ENCODE peak calls at places on chromosomes 16 and 17, in six cellular contexts. B is neural progenitor cell; M is effector memory CD4-positive, alpha-beta T cell; F is ovary; I is NT2/D1; A is adrenal gland. O is an unnamed sample.
A peak's percentile ranks its signal among the peaks of the same experiment; 100 is the strongest.

GRCh38 chr17:7550359-7550758 is 1.5 kb downstream of the TNFSF12 start:
- DNase-seq in A (no peak), M (no peak), B (no peak), I (no peak), F (no peak), O (no peak)

GRCh38 chr16:1474471-1474795 is 395 bp downstream of the CLCN7 start:
- DNase-seq in B (peak; percentile 57), F (no peak), M (no peak), I (no peak), A (no peak), O (no peak)

GRCh38 chr17:58244958-58245357 is 6.6 kb downstream of the LPO start:
- DNase-seq in F (no peak), M (no peak), A (no peak), B (no peak), I (no peak), O (no peak)

GRCh38 chr17:48023408-48024148 is 14.0 kb downstream of the COPZ2 start:
- DNase-seq in B (peak; percentile 93), M (peak; percentile 16), F (peak; percentile 62), I (peak; percentile 69), A (peak; percentile 92), O (peak; percentile 84)

GRCh38 chr16:68062910-68063393 is 22.2 kb upstream of the NFATC3 start:
- DNase-seq in I (no peak), B (no peak), M (no peak), A (no peak), F (no peak), O (no peak)

GRCh38 chr16:22675745-22676540 is 138.0 kb upstream of the HS3ST2 start:
- DNase-seq in F (no peak), M (no peak), B (no peak), I (no peak), A (no peak), O (no peak)

GRCh38 chr16:21301895-21302291 is 23.8 kb upstream of the CRYM start:
- DNase-seq in A (no peak), I (no peak), B (no peak), F (no peak), M (no peak), O (no peak)

GRCh38 chr17:31907342-31907975 is 6.0 kb upstream of the UTP6 start:
- DNase-seq in B (no peak), I (no peak), F (peak; percentile 64), M (no peak), A (peak; percentile 80), O (no peak)

GRCh38 chr17:45052052-45052772 is 780 bp upstream of the DCAKD start:
- DNase-seq in I (no peak), F (peak; percentile 65), A (peak; percentile 53), M (peak; percentile 33), B (peak; percentile 79), O (peak; percentile 55)

GRCh38 chr16:48561960-48562393 is 48.0 kb downstream of the N4BP1 start:
- DNase-seq in M (no peak), A (peak; percentile 45), I (no peak), B (no peak), F (no peak), O (no peak)

GRCh38 chr16:56691885-56692284 is 9.6 kb downstream of the MT1X start:
- DNase-seq in M (no peak), I (no peak), A (peak; percentile 38), B (no peak), F (no peak), O (no peak)

GRCh38 chr16:11494433-11494832 is 92.3 kb downstream of the LITAF start:
- DNase-seq in M (no peak), A (no peak), F (no peak), I (no peak), B (no peak), O (no peak)

GRCh38 chr16:14325921-14326401 is 254.8 kb downstream of the MRTFB start:
- DNase-seq in B (peak; percentile 45), F (peak; percentile 47), A (peak; percentile 56), M (no peak), I (no peak), O (no peak)

GRCh38 chr16:67283039-67283825 is 3.9 kb downstream of the PLEKHG4 start:
- DNase-seq in F (no peak), A (no peak), B (no peak), M (no peak), I (no peak), O (no peak)

GRCh38 chr16:69513180-69513966 is 52.4 kb upstream of the NFAT5 start:
- DNase-seq in I (no peak), A (no peak), B (no peak), F (no peak), M (no peak), O (no peak)

GRCh38 chr16:81204794-81205680 is 33.5 kb upstream of the BCO1 start:
- DNase-seq in M (no peak), I (no peak), A (peak; percentile 34), F (peak; percentile 66), B (peak; percentile 59), O (peak; percentile 19)

GRCh38 chr17:79989106-79989835 is 46.4 kb downstream of the TBC1D16 start:
- DNase-seq in M (no peak), A (peak; percentile 33), B (no peak), F (no peak), I (no peak), O (no peak)

GRCh38 chr16:3637371-3637923 is 17.0 kb upstream of the DNASE1 start:
- DNase-seq in M (no peak), I (no peak), F (no peak), B (no peak), A (no peak), O (no peak)

GRCh38 chr16:87240211-87241134 is 76.7 kb downstream of the C16orf95 start:
- DNase-seq in B (no peak), M (no peak), I (no peak), A (no peak), F (no peak), O (no peak)

GRCh38 chr17:74373838-74374606 is 6.7 kb downstream of the GPR142 start:
- DNase-seq in I (no peak), M (no peak), B (no peak), F (no peak), A (no peak), O (no peak)

GRCh38 chr17:61275395-61275794 is 124.2 kb upstream of the TBX2 start:
- DNase-seq in A (no peak), F (no peak), B (no peak), I (no peak), M (no peak), O (no peak)

GRCh38 chr17:63439682-63440081 is 6.4 kb downstream of the CYB561 start:
- DNase-seq in F (no peak), A (no peak), M (no peak), B (no peak), I (no peak), O (no peak)

GRCh38 chr17:20289984-20290383 is 177.4 kb downstream of the LGALS9B start:
- DNase-seq in B (no peak), F (no peak), I (no peak), A (no peak), M (no peak), O (no peak)

GRCh38 chr16:30144917-30145316 is 21.9 kb upstream of the MAPK3 start:
- DNase-seq in M (no peak), B (no peak), A (no peak), F (no peak), I (no peak), O (no peak)

GRCh38 chr16:81445926-81446317 is 1.3 kb downstream of the CMIP start:
- DNase-seq in I (no peak), A (no peak), M (no peak), B (peak; percentile 56), F (peak; percentile 44), O (no peak)

GRCh38 chr17:39658346-39658745 is 6.8 kb upstream of the TCAP start:
- DNase-seq in M (no peak), F (no peak), I (no peak), B (no peak), A (no peak), O (no peak)

GRCh38 chr17:39660397-39661043 is 4.6 kb upstream of the TCAP start:
- DNase-seq in A (no peak), B (no peak), F (no peak), M (no peak), I (no peak), O (no peak)

GRCh38 chr17:39658760-39659159 is 6.4 kb upstream of the TCAP start:
- DNase-seq in I (no peak), F (no peak), A (no peak), M (no peak), B (no peak), O (no peak)

GRCh38 chr17:39660011-39660360 is 5.2 kb upstream of the TCAP start:
- DNase-seq in A (no peak), B (no peak), M (no peak), F (no peak), I (no peak), O (no peak)

GRCh38 chr17:39659286-39660010 is 5.7 kb upstream of the TCAP start:
- DNase-seq in B (no peak), F (no peak), M (no peak), A (no peak), I (no peak), O (peak; percentile 54)
- H3K4me3 ChIP-seq in B (no peak overlapping the region), F (no peak overlapping the region), M (no peak overlapping the region), A (no peak overlapping the region), I (no peak overlapping the region), O (no peak overlapping the region)

GRCh38 chr17:81251091-81251942 is 12.2 kb downstream of the NDUFAF8 start:
- DNase-seq in B (no peak), M (no peak), I (no peak), A (no peak), F (no peak), O (peak; percentile 33)
- H3K9me3 ChIP-seq in B (no peaks in the 10 kb centered on the region), M (no peaks in the 10 kb centered on the region), I (no peaks in the 10 kb centered on the region), A (no peaks in the 10 kb centered on the region), F (no peaks in the 10 kb centered on the region), O (no peaks in the 10 kb centered on the region)

GRCh38 chr17:18281815-18282214 is 21.4 kb downstream of the MIEF2 start:
- DNase-seq in F (no peak), M (no peak), B (no peak), A (no peak), I (no peak), O (no peak)
- H3K36me3 ChIP-seq in F (no peaks in the 10 kb centered on the region), M (peaks cover 72% of the 10 kb centered on the region), B (peaks cover 6% of the 10 kb centered on the region), A (peaks cover 91% of the 10 kb centered on the region), I (peaks cover 81% of the 10 kb centered on the region), O (peaks cover 100% of the 10 kb centered on the region)

GRCh38 chr16:85229869-85230416 is 117.7 kb upstream of the CIBAR2 start:
- DNase-seq in F (no peak), I (no peak), M (no peak), A (no peak), B (peak; percentile 57), O (no peak)

GRCh38 chr16:85228970-85229430 is 116.7 kb upstream of the CIBAR2 start:
- DNase-seq in A (no peak), I (no peak), M (no peak), B (no peak), F (no peak), O (no peak)

GRCh38 chr16:85227924-85228462 is 115.7 kb upstream of the CIBAR2 start:
- DNase-seq in A (peak; percentile 68), B (peak; percentile 46), M (no peak), F (no peak), I (no peak), O (no peak)

GRCh38 chr16:85227262-85227923 is 115.1 kb upstream of the CIBAR2 start:
- DNase-seq in F (no peak), B (no peak), I (no peak), M (no peak), A (no peak), O (no peak)

DNA sequence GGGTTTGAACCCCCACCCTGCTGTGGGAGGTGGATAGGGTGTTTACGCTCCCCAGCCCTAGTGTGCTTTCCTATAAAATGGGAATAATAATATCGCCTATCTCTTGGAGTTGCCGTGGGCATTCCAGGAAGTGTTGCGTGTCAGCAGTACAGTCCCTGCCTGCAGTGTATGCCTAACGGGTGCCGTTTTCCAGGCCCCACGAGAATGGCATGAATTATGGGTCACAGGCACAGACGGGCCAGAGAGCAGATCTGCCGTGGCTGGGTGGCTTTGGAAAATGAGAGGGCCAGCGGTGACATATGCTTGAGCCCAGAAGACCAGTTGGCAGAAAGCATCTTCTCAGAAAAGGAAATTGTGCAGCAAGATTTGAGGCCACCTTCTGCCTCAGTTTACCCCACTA is 116.2 kb upstream of the CIBAR2 start:
- DNase-seq in A (no peak), B (no peak), M (no peak), F (no peak), I (no peak), O (no peak)
- H3K4me3 ChIP-seq in A (no peak overlapping the region), B (no peak overlapping the region), M (no peak overlapping the region), F (no peak overlapping the region), I (no peak overlapping the region), O (no peak overlapping the region)